ENCODE peak calls at places on chromosomes 4 and X, in ten cellular contexts. One of them, this sample, is unnamed.

GRCh38 chrX:133676344-133677122 is 261.2 kb upstream of the GPC4 start:
- DNase-seq in choroid plexus epithelial cell: no peak
- DNase-seq in C1 segment of cervical spinal cord: no peak
- DNase-seq in frontal cortex: no peak
- DNase-seq in stimulated activated CD4-positive, alpha-beta T cell treated with anti-CD3 and anti-CD28 coated beads, Interleukin-15, amount 100 ng/mL, for 1 hour: no peak
- DNase-seq in AG09319: no peak
- DNase-seq in Kasumi-1: no peak
- DNase-seq in left colon: peak
- DNase-seq in H9: no peak
- DNase-seq in fibroblast of lung: no peak
- DNase-seq in this sample: no peak

GRCh38 chr4:148007303-148007702 is 275.4 kb downstream of the ARHGAP10 start:
- DNase-seq in choroid plexus epithelial cell: peak
- DNase-seq in C1 segment of cervical spinal cord: no peak
- DNase-seq in frontal cortex: peak
- DNase-seq in stimulated activated CD4-positive, alpha-beta T cell treated with anti-CD3 and anti-CD28 coated beads, Interleukin-15, amount 100 ng/mL, for 1 hour: no peak
- DNase-seq in AG09319: peak
- DNase-seq in Kasumi-1: peak
- DNase-seq in left colon: no peak
- DNase-seq in H9: no peak
- DNase-seq in fibroblast of lung: peak
- DNase-seq in this sample: peak

GRCh38 chr4:15400911-15401671 is 26.7 kb upstream of the C1QTNF7 start:
- DNase-seq in choroid plexus epithelial cell: peak
- DNase-seq in C1 segment of cervical spinal cord: no peak
- DNase-seq in frontal cortex: no peak
- DNase-seq in stimulated activated CD4-positive, alpha-beta T cell treated with anti-CD3 and anti-CD28 coated beads, Interleukin-15, amount 100 ng/mL, for 1 hour: no peak
- DNase-seq in AG09319: peak
- DNase-seq in Kasumi-1: peak
- DNase-seq in left colon: no peak
- DNase-seq in H9: no peak
- DNase-seq in fibroblast of lung: peak
- DNase-seq in this sample: peak

GRCh38 chr4:137309424-137309823 is 222.9 kb downstream of the PCDH18 start:
- DNase-seq in choroid plexus epithelial cell: no peak
- DNase-seq in C1 segment of cervical spinal cord: no peak
- DNase-seq in frontal cortex: no peak
- DNase-seq in stimulated activated CD4-positive, alpha-beta T cell treated with anti-CD3 and anti-CD28 coated beads, Interleukin-15, amount 100 ng/mL, for 1 hour: no peak
- DNase-seq in AG09319: no peak
- DNase-seq in Kasumi-1: no peak
- DNase-seq in left colon: no peak
- DNase-seq in H9: no peak
- DNase-seq in fibroblast of lung: no peak
- DNase-seq in this sample: no peak

GRCh38 chr4:16129336-16129735 is 45.5 kb upstream of the PROM1 start:
- DNase-seq in choroid plexus epithelial cell: peak
- DNase-seq in C1 segment of cervical spinal cord: no peak
- DNase-seq in frontal cortex: no peak
- DNase-seq in stimulated activated CD4-positive, alpha-beta T cell treated with anti-CD3 and anti-CD28 coated beads, Interleukin-15, amount 100 ng/mL, for 1 hour: no peak
- DNase-seq in AG09319: no peak
- DNase-seq in Kasumi-1: no peak
- DNase-seq in left colon: no peak
- DNase-seq in H9: no peak
- DNase-seq in fibroblast of lung: no peak
- DNase-seq in this sample: no peak

GRCh38 chrX:110853610-110854009 is 58.0 kb upstream of the CHRDL1 start:
- DNase-seq in choroid plexus epithelial cell: peak
- DNase-seq in C1 segment of cervical spinal cord: no peak
- DNase-seq in frontal cortex: peak
- DNase-seq in stimulated activated CD4-positive, alpha-beta T cell treated with anti-CD3 and anti-CD28 coated beads, Interleukin-15, amount 100 ng/mL, for 1 hour: no peak
- DNase-seq in AG09319: no peak
- DNase-seq in Kasumi-1: peak
- DNase-seq in left colon: no peak
- DNase-seq in H9: peak
- DNase-seq in fibroblast of lung: peak
- DNase-seq in this sample: peak

GRCh38 chrX:97524997-97525396 is 641.3 kb downstream of the RPA4 start:
- DNase-seq in choroid plexus epithelial cell: no peak
- DNase-seq in C1 segment of cervical spinal cord: no peak
- DNase-seq in frontal cortex: no peak
- DNase-seq in stimulated activated CD4-positive, alpha-beta T cell treated with anti-CD3 and anti-CD28 coated beads, Interleukin-15, amount 100 ng/mL, for 1 hour: no peak
- DNase-seq in AG09319: no peak
- DNase-seq in Kasumi-1: no peak
- DNase-seq in left colon: no peak
- DNase-seq in H9: no peak
- DNase-seq in fibroblast of lung: no peak
- DNase-seq in this sample: no peak

GRCh38 chr4:128517739-128518510 is 230.3 kb upstream of the PGRMC2 start:
- DNase-seq in choroid plexus epithelial cell: peak
- DNase-seq in C1 segment of cervical spinal cord: no peak
- DNase-seq in frontal cortex: peak
- DNase-seq in stimulated activated CD4-positive, alpha-beta T cell treated with anti-CD3 and anti-CD28 coated beads, Interleukin-15, amount 100 ng/mL, for 1 hour: no peak
- DNase-seq in AG09319: peak
- DNase-seq in Kasumi-1: peak
- DNase-seq in left colon: no peak
- DNase-seq in H9: no peak
- DNase-seq in fibroblast of lung: peak
- DNase-seq in this sample: peak

GRCh38 chr4:127113852-127114362 is 518.9 kb upstream of the INTU start:
- DNase-seq in choroid plexus epithelial cell: no peak
- DNase-seq in C1 segment of cervical spinal cord: no peak
- DNase-seq in frontal cortex: no peak
- DNase-seq in stimulated activated CD4-positive, alpha-beta T cell treated with anti-CD3 and anti-CD28 coated beads, Interleukin-15, amount 100 ng/mL, for 1 hour: no peak
- DNase-seq in AG09319: no peak
- DNase-seq in Kasumi-1: no peak
- DNase-seq in left colon: no peak
- DNase-seq in H9: no peak
- DNase-seq in fibroblast of lung: no peak
- DNase-seq in this sample: no peak